ENCODE peak calls at places on chromosomes 16 and 17, in five cellular contexts. G is fibroblast of lung, X is adrenal gland, I is mesendoderm, Z is uterus. P is an unnamed sample.

GRCh38 chr17:32854834-32855389 is 22.0 kb downstream of the MYO1D start:
- DNase-seq in G (no peak), I (no peak), Z (no peak), X (no peak), P (no peak)

GRCh38 chr17:61981323-61981722 is 53.5 kb upstream of the INTS2 start:
- DNase-seq in I (peak; percentile 5), Z (no peak), G (peak; percentile 36), X (no peak), P (no peak)

GRCh38 chr16:79918916-79919315 is 318.4 kb upstream of the MAF start:
- DNase-seq in I (no peak), Z (no peak), X (no peak), G (no peak), P (no peak)

GRCh38 chr17:39573447-39574298 is 34.0 kb downstream of the NEUROD2 start:
- DNase-seq in X (peak; percentile 76), G (peak; percentile 76), I (peak; percentile 73), Z (peak; percentile 73), P (peak; percentile 44)

GRCh38 chr17:19341211-19341631 is 21.3 kb downstream of the B9D1 start:
- DNase-seq in Z (peak; percentile 13), G (no peak), X (no peak), I (no peak), P (no peak)

GRCh38 chr16:75497558-75497957 is 2.3 kb upstream of the CHST6 start:
- DNase-seq in Z (no peak), X (peak; percentile 70), G (peak; percentile 36), I (no peak), P (no peak)

GRCh38 chr16:54282202-54282922 is 4.2 kb downstream of the IRX3 start:
- DNase-seq in Z (no peak), I (peak; percentile 71), X (peak; percentile 58), G (peak; percentile 13), P (no peak)

GRCh38 chr17:10205549-10206185 is 7.3 kb upstream of the GAS7 start:
- DNase-seq in I (no peak), G (no peak), X (no peak), Z (no peak), P (no peak)

GRCh38 chr17:48756816-48757215 is 28.3 kb upstream of the HOXB13 start:
- DNase-seq in X (no peak), G (no peak), Z (no peak), I (no peak), P (no peak)

GRCh38 chr17:37493249-37494027 is 3.7 kb downstream of the DUSP14 start:
- DNase-seq in Z (no peak), X (no peak), I (no peak), G (peak; percentile 98), P (no peak)

GRCh38 chr17:45919136-45919535 is 24.8 kb downstream of the MAPT start:
- DNase-seq in Z (no peak), I (no peak), G (no peak), X (no peak), P (no peak)

GRCh38 chr17:16304832-16305231 is 48.4 kb downstream of the CENPV start:
- DNase-seq in I (peak; percentile 75), Z (no peak), G (peak; percentile 25), X (no peak), P (peak; percentile 10)

GRCh38 chr16:77336637-77337036 is 98.2 kb downstream of the ADAMTS18 start:
- DNase-seq in G (no peak), Z (no peak), X (no peak), I (peak; percentile 3), P (no peak)

GRCh38 chr16:85384831-85385462 is 228.2 kb upstream of the GSE1 start:
- DNase-seq in X (no peak), Z (no peak), G (no peak), I (no peak), P (no peak)

GRCh38 chr17:65531508-65532431 is 29.7 kb downstream of the AXIN2 start:
- DNase-seq in G (peak; percentile 60), X (peak; percentile 74), Z (peak; percentile 84), I (peak; percentile 91), P (no peak)

GRCh38 chr17:16378631-16379282 is 2.1 kb upstream of the UBB start:
- DNase-seq in G (no peak), X (no peak), Z (no peak), I (no peak), P (no peak)

GRCh38 chr17:64343833-64344637 is 46.6 kb downstream of the PECAM1 start:
- DNase-seq in I (peak; percentile 19), X (peak; percentile 79), Z (peak; percentile 48), G (peak; percentile 93), P (no peak)

GRCh38 chr17:75927286-75927922 is 13.4 kb downstream of the FBF1 start:
- DNase-seq in X (no peak), Z (no peak), I (peak; percentile 77), G (no peak), P (peak; percentile 43)

GRCh38 chr17:43660816-43661493 is 767 bp downstream of the MEOX1 start:
- DNase-seq in X (no peak), Z (no peak), G (no peak), I (no peak), P (no peak)
- H3K4me3 ChIP-seq in X (no peak overlapping the region), Z (no peak overlapping the region), G (no peak overlapping the region), I (no peak overlapping the region), P (no peak overlapping the region)

GRCh38 chr17:40735016-40735415 is 20.1 kb downstream of the KRT25 start:
- DNase-seq in X (no peak), Z (no peak), I (no peak), G (no peak), P (no peak)

GRCh38 chr17:40738553-40738952 is 16.6 kb downstream of the KRT25 start:
- DNase-seq in X (no peak), I (no peak), Z (no peak), G (no peak), P (no peak)
- H3K27me3 ChIP-seq in X (no peaks in the 10 kb centered on the region), I (no peaks in the 10 kb centered on the region), Z (no peaks in the 10 kb centered on the region), G (peaks cover 4% of the 10 kb centered on the region), P (peaks cover 12% of the 10 kb centered on the region)

GRCh38 chr17:71437176-71437575 is 683.6 kb upstream of the SOX9 start:
- DNase-seq in X (no peak), I (no peak), G (peak; percentile 37), Z (no peak), P (no peak)

GRCh38 chr17:71436479-71436878 is 684.3 kb upstream of the SOX9 start:
- DNase-seq in Z (no peak), X (no peak), I (no peak), G (no peak), P (no peak)

GRCh38 chr17:71441098-71441497 is 679.7 kb upstream of the SOX9 start:
- DNase-seq in X (no peak), Z (no peak), I (peak; percentile 9), G (peak; percentile 97), P (no peak)

GRCh38 chr17:71440513-71440912 is 680.3 kb upstream of the SOX9 start:
- DNase-seq in I (no peak), Z (no peak), X (no peak), G (no peak), P (no peak)

GRCh38 chr17:71438631-71439146 is 682.1 kb upstream of the SOX9 start:
- DNase-seq in X (no peak), Z (no peak), I (no peak), G (peak; percentile 99), P (no peak)
- H3K4me3 ChIP-seq in X (no peak overlapping the region), Z (no peak overlapping the region), I (no peak overlapping the region), G (no peak overlapping the region), P (no peak overlapping the region)

DNA sequence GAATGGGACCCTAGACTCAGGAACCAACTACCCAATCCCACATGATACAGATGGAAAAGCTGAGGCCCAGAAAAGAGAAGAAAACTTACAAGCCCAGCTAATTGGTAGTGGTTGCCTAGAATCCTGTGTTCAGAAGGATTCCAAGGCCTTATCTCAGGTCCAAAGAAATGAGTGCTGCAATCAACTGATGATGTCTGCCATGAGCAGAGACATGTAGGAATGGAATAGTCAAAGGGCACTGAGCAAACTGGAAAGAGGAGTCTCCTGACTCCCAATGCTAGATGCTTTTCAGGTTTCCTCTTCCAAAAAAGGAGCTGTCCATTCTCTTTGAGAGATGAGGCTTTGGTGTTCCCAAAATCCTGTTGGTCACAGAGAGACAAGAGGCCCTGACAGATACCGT is 210.6 kb downstream of the ZNF423 start:
- DNase-seq in Z (no peak), X (no peak), G (no peak), I (no peak), P (no peak)
- H3K27me3 ChIP-seq in Z (no peaks in the 10 kb centered on the region), X (no peaks in the 10 kb centered on the region), G (no peaks in the 10 kb centered on the region), I (no peaks in the 10 kb centered on the region), P (no peaks in the 10 kb centered on the region)

DNA sequence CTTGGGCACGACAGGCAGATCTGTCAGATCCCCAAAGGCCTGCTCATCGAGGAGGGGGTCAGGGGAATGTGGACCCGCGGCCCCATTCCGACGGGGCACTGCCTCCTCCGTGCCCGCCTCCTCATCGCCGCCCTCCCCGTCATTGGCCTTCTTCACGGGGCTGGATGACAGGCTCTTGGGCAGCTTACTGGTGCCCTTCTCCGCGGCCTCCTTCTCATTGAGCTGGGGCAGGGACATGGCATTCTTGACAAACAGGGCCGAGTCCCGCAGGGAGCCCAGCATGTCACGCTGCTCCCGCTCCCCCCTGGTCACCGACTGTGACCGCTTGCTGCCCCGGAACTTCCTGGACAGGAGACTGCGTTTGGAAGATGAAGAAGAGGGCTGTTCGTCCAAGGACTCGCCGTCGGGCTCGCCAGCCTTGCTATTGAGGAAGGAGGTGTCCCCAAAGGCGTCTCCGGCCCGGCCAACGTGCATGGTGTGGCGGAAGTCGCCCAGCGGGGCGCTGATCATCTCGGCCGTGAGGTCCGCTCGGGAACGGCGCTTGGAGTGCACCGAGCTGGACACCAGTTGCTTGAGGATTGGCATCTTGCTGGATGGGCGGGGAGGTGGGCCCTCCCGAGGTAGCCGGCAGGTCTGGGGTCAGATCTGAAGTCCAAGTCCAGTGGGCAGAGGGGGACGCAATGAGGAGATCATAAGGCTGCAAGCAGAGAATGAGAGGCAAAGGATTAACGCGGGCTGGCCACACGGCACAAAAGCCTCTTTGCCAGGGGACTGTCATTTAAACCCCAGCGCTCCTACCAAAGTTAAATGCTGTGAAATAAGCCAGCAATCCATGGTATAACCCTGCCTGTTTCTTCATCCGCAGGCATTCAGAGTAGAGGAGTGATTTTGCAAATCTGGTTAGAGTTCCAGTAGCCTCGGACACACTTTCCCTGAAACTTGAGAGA is 24.5 kb upstream of the CPSF4L start:
- DNase-seq in I (no peak), X (no peak), Z (no peak), G (no peak), P (no peak)
- H3K4me3 ChIP-seq in I (no peak overlapping the region), X (no peak overlapping the region), Z (no peak overlapping the region), G (no peak overlapping the region), P (no peak overlapping the region)

GRCh38 chr16:89010210-89010925 is 33.4 kb upstream of the CBFA2T3 start:
- DNase-seq in I (no peak), X (no peak), Z (no peak), G (no peak), P (no peak)
- H3K27me3 ChIP-seq in I (no peaks in the 10 kb centered on the region), X (peaks cover 13% of the 10 kb centered on the region), Z (no peaks in the 10 kb centered on the region), G (no peaks in the 10 kb centered on the region), P (no peaks in the 10 kb centered on the region)

GRCh38 chr17:66676421-66676820 is 158.5 kb upstream of the CACNG5 start:
- DNase-seq in I (no peak), Z (no peak), G (peak; percentile 25), X (peak; percentile 35), P (no peak)

GRCh38 chr17:66677201-66677981 is 157.5 kb upstream of the CACNG5 start:
- DNase-seq in Z (no peak), G (peak; percentile 91), I (no peak), X (no peak), P (no peak)

GRCh38 chr17:66675273-66675990 is 159.5 kb upstream of the CACNG5 start:
- DNase-seq in X (no peak), Z (no peak), G (no peak), I (peak; percentile 11), P (no peak)

GRCh38 chr17:66678061-66678460 is 156.9 kb upstream of the CACNG5 start:
- DNase-seq in Z (no peak), G (no peak), X (no peak), I (no peak), P (no peak)

GRCh38 chr17:66675991-66676371 is 158.9 kb upstream of the CACNG5 start:
- DNase-seq in I (no peak), Z (peak; percentile 61), X (no peak), G (peak; percentile 59), P (no peak)
- H3K4me3 ChIP-seq in I (no peak overlapping the region), Z (no peak overlapping the region), X (no peak overlapping the region), G (no peak overlapping the region), P (no peak overlapping the region)

GRCh38 chr17:182164-182751 is 808 bp upstream of the DOC2B start:
- DNase-seq in I (no peak), G (no peak), X (no peak), Z (no peak), P (no peak)
- H3K27me3 ChIP-seq in I (peaks cover 2% of the 10 kb centered on the region), G (peaks cover 19% of the 10 kb centered on the region), X (peaks cover 13% of the 10 kb centered on the region), Z (peaks cover 5% of the 10 kb centered on the region), P (peaks cover 3% of the 10 kb centered on the region)

P was measured in HL-60.